ENCODE peak calls at places on chromosomes 7 and 10, in five cellular contexts. K is small intestine; W is stimulated activated CD8-positive, alpha-beta memory T cell treated with anti-CD3 and anti-CD28 coated beads, Interleukin-15, amount 100 ng/mL, for 1 hour; E is substantia nigra; V is dermis microvascular lymphatic vessel endothelial cell. B is an unnamed sample.

GRCh38 chr7:128838109-128838779 is 8.0 kb downstream of the FLNC start:
- DNase-seq in V (no peak), K (no peak), W (no peak), E (no peak), B (no peak)

GRCh38 chr10:98673156-98673765 is 226.5 kb upstream of the HPS1 start:
- DNase-seq in V (no peak), W (no peak), K (no peak), E (no peak), B (no peak)

GRCh38 chr7:152571031-152571430 is 104.9 kb downstream of the XRCC2 start:
- DNase-seq in V (no peak), E (no peak), K (no peak), W (no peak), B (no peak)

GRCh38 chr10:77673086-77673485 is 35.5 kb upstream of the KCNMA1 start:
- DNase-seq in W (no peak), K (no peak), V (no peak), E (no peak), B (no peak)

GRCh38 chr7:43456200-43456599 is 126.7 kb upstream of the STK17A start:
- DNase-seq in W (no peak), K (no peak), V (no peak), E (peak), B (no peak)

GRCh38 chr10:102476466-102477141 is 25.3 kb upstream of the C10orf95 start:
- DNase-seq in K (no peak), V (no peak), W (no peak), E (no peak), B (no peak)

GRCh38 chr7:414681-415560 is 104.7 kb downstream of the PDGFA start:
- DNase-seq in K (no peak), W (no peak), V (no peak), E (no peak), B (no peak)

GRCh38 chr7:47893238-47893637 is 55.0 kb downstream of the PKD1L1 start:
- DNase-seq in K (no peak), E (no peak), W (no peak), V (no peak), B (no peak)

GRCh38 chr10:53453196-53453595 is 680.6 kb upstream of the MBL2 start:
- DNase-seq in V (no peak), W (no peak), E (no peak), K (no peak), B (no peak)

B was measured in GF-D8.